ENCODE peak calls at places on chromosomes 4 and X, in five cellular contexts. One of them, this sample, is unnamed.

GRCh38 chr4:153468587-153468986 is 2.4 kb downstream of the TMEM131L start:
- DNase-seq in lower lobe of right lung: no peak
- DNase-seq in Peyer's patch: peak; percentile 75
- DNase-seq in left lung: no peak
- DNase-seq in esophagus muscularis mucosa: no peak
- DNase-seq in this sample: no peak

GRCh38 chr4:102564399-102564921 is 63.3 kb downstream of the NFKB1 start:
- DNase-seq in Peyer's patch: no peak
- DNase-seq in left lung: no peak
- DNase-seq in esophagus muscularis mucosa: no peak
- DNase-seq in lower lobe of right lung: no peak
- DNase-seq in this sample: peak; percentile 15

GRCh38 chr4:86451560-86452322 is 91.9 kb upstream of the MAPK10 start:
- DNase-seq in lower lobe of right lung: no peak
- DNase-seq in Peyer's patch: no peak
- DNase-seq in esophagus muscularis mucosa: no peak
- DNase-seq in left lung: no peak
- DNase-seq in this sample: peak; percentile 64

GRCh38 chr4:156945532-156945931 is 26.1 kb downstream of the PDGFC start:
- DNase-seq in left lung: no peak
- DNase-seq in lower lobe of right lung: no peak
- DNase-seq in Peyer's patch: no peak
- DNase-seq in esophagus muscularis mucosa: no peak
- DNase-seq in this sample: no peak

GRCh38 chr4:151409470-151410313 is 716 bp downstream of the FHIP1A start:
- DNase-seq in lower lobe of right lung: peak; percentile 47
- DNase-seq in left lung: peak; percentile 83
- DNase-seq in esophagus muscularis mucosa: no peak
- DNase-seq in Peyer's patch: no peak
- DNase-seq in this sample: peak; percentile 41

GRCh38 chr4:88981571-88981970 is 75.4 kb downstream of the FAM13A start:
- DNase-seq in esophagus muscularis mucosa: no peak
- DNase-seq in left lung: no peak
- DNase-seq in Peyer's patch: no peak
- DNase-seq in lower lobe of right lung: no peak
- DNase-seq in this sample: no peak

GRCh38 chr4:168151313-168151712 is 59.0 kb downstream of the ANXA10 start:
- DNase-seq in lower lobe of right lung: no peak
- DNase-seq in left lung: no peak
- DNase-seq in Peyer's patch: no peak
- DNase-seq in esophagus muscularis mucosa: no peak
- DNase-seq in this sample: no peak

GRCh38 chrX:148070504-148070877 is 89.4 kb downstream of the FMR1NB start:
- DNase-seq in left lung: no peak
- DNase-seq in lower lobe of right lung: no peak
- DNase-seq in esophagus muscularis mucosa: no peak
- DNase-seq in Peyer's patch: no peak
- DNase-seq in this sample: no peak

GRCh38 chrX:80808854-80809493 is 703 bp downstream of the BRWD3 start:
- DNase-seq in left lung: no peak
- DNase-seq in lower lobe of right lung: no peak
- DNase-seq in esophagus muscularis mucosa: no peak
- DNase-seq in Peyer's patch: peak; percentile 19
- DNase-seq in this sample: peak; percentile 8

GRCh38 chr4:189046642-189047041 is 894.0 kb upstream of the FRG1 start:
- DNase-seq in lower lobe of right lung: no peak
- DNase-seq in left lung: no peak
- DNase-seq in Peyer's patch: no peak
- DNase-seq in esophagus muscularis mucosa: no peak
- DNase-seq in this sample: peak; percentile 33

GRCh38 chrX:137848291-137848905 is 282.5 kb downstream of the ZIC3 start:
- DNase-seq in esophagus muscularis mucosa: no peak
- DNase-seq in left lung: no peak
- DNase-seq in Peyer's patch: no peak
- DNase-seq in lower lobe of right lung: no peak
- DNase-seq in this sample: no peak

GRCh38 chr4:3529363-3529762 is 2.9 kb downstream of the LRPAP1 start:
- DNase-seq in esophagus muscularis mucosa: no peak
- DNase-seq in Peyer's patch: no peak
- DNase-seq in lower lobe of right lung: peak; percentile 81
- DNase-seq in left lung: peak; percentile 83
- DNase-seq in this sample: no peak

GRCh38 chrX:2360731-2361130 is 140.0 kb downstream of the DHRSX start:
- DNase-seq in lower lobe of right lung: no peak
- DNase-seq in left lung: no peak
- DNase-seq in Peyer's patch: no peak
- DNase-seq in esophagus muscularis mucosa: no peak
- DNase-seq in this sample: no peak

GRCh38 chr4:2733001-2733843 is 22.9 kb downstream of the TNIP2 start:
- DNase-seq in esophagus muscularis mucosa: no peak
- DNase-seq in left lung: peak; percentile 58
- DNase-seq in lower lobe of right lung: no peak
- DNase-seq in Peyer's patch: no peak
- DNase-seq in this sample: no peak

GRCh38 chrX:108299101-108299591 is 139.1 kb downstream of the COL4A6 start:
- DNase-seq in left lung: no peak
- DNase-seq in lower lobe of right lung: no peak
- DNase-seq in esophagus muscularis mucosa: no peak
- DNase-seq in Peyer's patch: no peak
- DNase-seq in this sample: peak; percentile 30

GRCh38 chrX:150438165-150438564 is 75.0 kb downstream of the MAMLD1 start:
- DNase-seq in Peyer's patch: no peak
- DNase-seq in esophagus muscularis mucosa: no peak
- DNase-seq in left lung: no peak
- DNase-seq in lower lobe of right lung: no peak
- DNase-seq in this sample: no peak

DNA sequence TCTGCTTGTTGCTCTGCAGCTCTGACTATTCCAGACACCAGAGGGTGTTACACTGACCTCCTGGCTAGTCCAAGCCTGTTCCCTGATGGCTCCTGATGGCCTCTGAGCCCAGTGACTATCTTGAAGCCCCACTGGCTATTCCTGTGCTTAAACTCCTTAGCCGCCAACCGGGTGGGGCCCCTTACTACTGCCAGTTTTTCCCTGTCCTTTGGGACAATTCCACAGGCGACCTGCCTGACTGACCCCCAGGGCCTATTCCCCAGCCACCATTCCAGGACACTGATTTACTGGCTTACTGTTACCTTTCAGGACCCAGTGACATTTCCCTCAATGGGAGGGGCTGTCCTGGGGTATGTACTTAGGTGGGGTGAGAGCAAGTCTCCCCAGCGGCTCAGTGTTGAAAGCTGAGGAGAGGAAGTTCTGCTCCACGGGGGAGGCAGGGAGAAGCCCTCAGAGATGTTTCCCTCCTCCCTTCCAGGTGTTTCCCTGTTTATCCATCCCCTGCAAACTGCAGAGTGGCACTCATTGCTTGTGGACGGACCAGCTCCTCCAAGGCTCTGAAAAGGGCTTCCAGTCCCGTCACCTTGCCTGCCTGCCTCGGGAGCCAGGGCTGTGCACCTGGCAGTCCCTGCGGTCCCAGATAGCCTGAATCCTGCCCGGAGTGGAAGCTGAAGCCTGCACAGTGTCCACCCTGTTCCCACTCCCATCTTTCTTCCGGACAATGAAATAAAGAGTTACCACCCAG is 4.0 kb downstream of the TIMP1 start:
- DNase-seq in lower lobe of right lung: no peak
- DNase-seq in left lung: no peak
- DNase-seq in esophagus muscularis mucosa: no peak
- DNase-seq in Peyer's patch: no peak
- DNase-seq in this sample: no peak
- H3K27ac ChIP-seq in lower lobe of right lung: no peak overlapping the region
- H3K27ac ChIP-seq in left lung: no peak overlapping the region
- H3K27ac ChIP-seq in esophagus muscularis mucosa: no peak overlapping the region
- H3K27ac ChIP-seq in Peyer's patch: no peak overlapping the region
- H3K27ac ChIP-seq in this sample: peak overlapping the region; percentile 50

GRCh38 chr4:26145212-26145611 is 175.6 kb upstream of the RBPJ start:
- DNase-seq in left lung: no peak
- DNase-seq in Peyer's patch: no peak
- DNase-seq in esophagus muscularis mucosa: no peak
- DNase-seq in lower lobe of right lung: no peak
- DNase-seq in this sample: no peak

GRCh38 chr4:26152051-26152450 is 168.8 kb upstream of the RBPJ start:
- DNase-seq in Peyer's patch: no peak
- DNase-seq in esophagus muscularis mucosa: no peak
- DNase-seq in lower lobe of right lung: no peak
- DNase-seq in left lung: no peak
- DNase-seq in this sample: no peak

GRCh38 chr4:26148925-26149324 is 171.9 kb upstream of the RBPJ start:
- DNase-seq in lower lobe of right lung: no peak
- DNase-seq in left lung: no peak
- DNase-seq in Peyer's patch: no peak
- DNase-seq in esophagus muscularis mucosa: no peak
- DNase-seq in this sample: no peak

GRCh38 chr4:26151615-26152014 is 169.2 kb upstream of the RBPJ start:
- DNase-seq in lower lobe of right lung: no peak
- DNase-seq in Peyer's patch: no peak
- DNase-seq in esophagus muscularis mucosa: no peak
- DNase-seq in left lung: no peak
- DNase-seq in this sample: no peak

GRCh38 chr4:26150948-26151347 is 169.9 kb upstream of the RBPJ start:
- DNase-seq in esophagus muscularis mucosa: no peak
- DNase-seq in Peyer's patch: no peak
- DNase-seq in lower lobe of right lung: no peak
- DNase-seq in left lung: no peak
- DNase-seq in this sample: peak; percentile 30
- TF ChIP-seq CTCF in esophagus muscularis mucosa: no peak
- TF ChIP-seq CTCF in Peyer's patch: no peak
- TF ChIP-seq CTCF in lower lobe of right lung: no peak
- TF ChIP-seq CTCF in left lung: no peak
- TF ChIP-seq CTCF in this sample: no peak

GRCh38 chr4:6858997-6859396 is 50.6 kb upstream of the TBC1D14 start:
- DNase-seq in lower lobe of right lung: no peak
- DNase-seq in left lung: no peak
- DNase-seq in Peyer's patch: no peak
- DNase-seq in esophagus muscularis mucosa: no peak
- DNase-seq in this sample: no peak
- H3K27ac ChIP-seq in lower lobe of right lung: no peak overlapping the region
- H3K27ac ChIP-seq in left lung: no peak overlapping the region
- H3K27ac ChIP-seq in Peyer's patch: no peak overlapping the region
- H3K27ac ChIP-seq in esophagus muscularis mucosa: no peak overlapping the region
- H3K27ac ChIP-seq in this sample: no peak overlapping the region

DNA sequence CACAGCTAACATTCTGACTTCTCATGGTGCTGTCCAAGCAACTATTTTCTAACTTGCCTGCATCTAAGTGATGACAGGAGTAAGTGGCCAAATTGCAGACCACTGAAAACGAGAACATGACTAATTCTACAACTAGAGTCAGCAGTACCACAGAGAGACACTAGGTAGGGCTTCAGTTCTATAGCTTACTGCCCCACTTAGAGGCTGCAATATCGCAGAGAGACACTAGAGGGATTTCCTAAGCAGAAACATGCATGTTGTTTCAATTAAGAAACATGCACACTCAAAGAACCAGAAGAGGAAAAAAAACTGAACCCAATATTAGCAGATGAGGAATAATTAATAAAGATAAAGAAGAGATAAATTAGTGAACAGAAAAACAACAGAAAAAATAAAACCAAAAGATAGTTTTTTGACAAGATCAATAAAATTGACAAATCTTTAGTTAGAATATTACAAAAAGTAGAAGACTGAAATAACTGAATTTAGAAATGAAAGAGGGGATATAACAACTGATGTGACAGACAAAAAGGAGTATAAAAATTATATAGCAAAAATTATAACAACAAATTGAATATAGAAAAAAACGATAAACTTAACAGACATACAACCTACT is 100.8 kb downstream of the SPIN4 start:
- DNase-seq in esophagus muscularis mucosa: no peak
- DNase-seq in left lung: no peak
- DNase-seq in lower lobe of right lung: no peak
- DNase-seq in Peyer's patch: no peak
- DNase-seq in this sample: peak; percentile 10
- TF ChIP-seq CTCF in esophagus muscularis mucosa: peak; percentile 76
- TF ChIP-seq CTCF in left lung: peak; percentile 83
- TF ChIP-seq CTCF in lower lobe of right lung: peak; percentile 89
- TF ChIP-seq CTCF in Peyer's patch: peak; percentile 82
- TF ChIP-seq CTCF in this sample: peak; percentile 81

DNA sequence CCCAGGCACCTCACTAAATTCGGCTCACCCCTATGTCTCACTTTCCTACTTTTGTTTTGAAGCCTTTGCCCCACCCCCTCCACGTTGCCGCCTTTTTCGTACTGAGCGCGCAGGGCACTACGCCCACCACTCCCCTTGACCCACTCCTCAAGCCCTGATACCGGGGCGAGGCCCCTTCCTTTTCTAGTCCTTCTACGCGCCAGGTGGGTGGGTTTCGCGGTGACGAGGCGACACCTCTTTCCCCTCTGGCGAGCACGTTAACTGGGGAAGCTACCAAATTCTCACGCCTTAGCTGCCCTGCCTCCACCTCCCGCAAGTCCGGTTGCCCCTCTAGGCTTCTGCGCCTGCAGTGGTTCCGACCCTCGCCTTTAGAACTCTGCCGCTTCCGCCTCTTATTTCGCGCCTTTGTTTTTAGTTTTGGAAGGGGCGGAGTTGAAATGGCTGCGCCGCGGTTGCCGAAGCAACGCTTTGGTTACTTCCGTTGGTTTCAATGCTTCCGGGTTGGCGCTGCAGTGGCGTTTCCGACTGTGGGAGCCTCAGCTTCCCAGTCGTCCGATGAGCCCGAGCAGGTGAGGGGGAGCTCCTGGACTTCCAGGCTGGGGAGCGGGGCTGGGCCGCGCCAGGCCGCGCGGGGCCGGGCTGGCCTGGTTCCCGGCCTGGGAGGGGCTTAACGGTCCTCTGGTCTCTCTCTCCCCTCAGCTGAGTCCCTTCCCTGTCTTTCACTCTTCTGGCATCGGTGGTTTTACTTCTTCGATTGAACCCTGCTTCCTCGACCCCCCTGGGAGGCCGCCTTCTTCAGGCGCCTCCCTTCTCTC is at the start of gene SLC25A14:
- DNase-seq in Peyer's patch: peak; percentile 65
- DNase-seq in lower lobe of right lung: peak; percentile 83
- DNase-seq in esophagus muscularis mucosa: peak; percentile 91
- DNase-seq in left lung: peak; percentile 87
- DNase-seq in this sample: peak; percentile 50
- H3K27ac ChIP-seq in Peyer's patch: peak within 1 kb of the TSS; percentile 39
- H3K27ac ChIP-seq in lower lobe of right lung: peak within 1 kb of the TSS; percentile 79
- H3K27ac ChIP-seq in esophagus muscularis mucosa: peak within 1 kb of the TSS; percentile 51
- H3K27ac ChIP-seq in left lung: peak within 1 kb of the TSS; percentile 48
- H3K27ac ChIP-seq in this sample: peak within 1 kb of the TSS; percentile 66